ENCODE peak calls at places on chromosomes 13 and 19, in ten cellular contexts. R, B, I, H, P, X, D, K, M and Y are unnamed samples.
A peak's percentile ranks its signal among the peaks of the same experiment; 100 is the strongest.

GRCh38 chr13:67133476-67133875 is 96.7 kb downstream of the PCDH9 start:
- DNase-seq in R (no peak), B (no peak), I (no peak), H (no peak), P (no peak), X (no peak), D (no peak), K (peak; percentile 36), M (no peak), Y (no peak)

GRCh38 chr19:18437481-18438330 is at the start of gene ISYNA1:
- DNase-seq in R (no peak), B (no peak), I (no peak), H (peak; percentile 54), P (no peak), X (no peak), D (no peak), K (peak; percentile 64), M (peak; percentile 49), Y (no peak)

GRCh38 chr19:6654347-6655310 is 15.3 kb downstream of the TNFSF14 start:
- DNase-seq in R (no peak), B (peak; percentile 39), I (no peak), H (peak; percentile 18), P (no peak), X (peak; percentile 64), D (no peak), K (no peak), M (peak; percentile 37), Y (no peak)

GRCh38 chr13:65615506-65615905 is 1614.6 kb downstream of the PCDH9 start:
- DNase-seq in R (no peak), B (no peak), I (no peak), H (no peak), P (no peak), X (no peak), D (no peak), K (no peak), M (no peak), Y (no peak)

GRCh38 chr19:1912760-1913505 is 7.7 kb downstream of the ADAT3 start:
- DNase-seq in R (no peak), B (no peak), I (no peak), H (no peak), P (no peak), X (no peak), D (no peak), K (no peak), M (no peak), Y (no peak)

GRCh38 chr13:48319458-48320395 is 16.2 kb downstream of the RB1 start:
- DNase-seq in R (no peak), B (no peak), I (no peak), H (no peak), P (no peak), X (no peak), D (no peak), K (no peak), M (no peak), Y (no peak)

GRCh38 chr13:105184221-105184620 is 1351.2 kb downstream of the EFNB2 start:
- DNase-seq in R (no peak), B (no peak), I (no peak), H (no peak), P (no peak), X (no peak), D (no peak), K (no peak), M (no peak), Y (no peak)

GRCh38 chr19:1813837-1814217 is 1.8 kb upstream of the ATP8B3 start:
- DNase-seq in R (no peak), B (no peak), I (no peak), H (no peak), P (no peak), X (no peak), D (no peak), K (no peak), M (no peak), Y (no peak)

GRCh38 chr13:44107357-44108121 is 227.8 kb downstream of the LACC1 start:
- DNase-seq in R (no peak), B (no peak), I (no peak), H (no peak), P (no peak), X (no peak), D (no peak), K (no peak), M (no peak), Y (no peak)